ENCODE peak calls at places on chromosomes 13 and 19, in five cellular contexts. I is GM12878, R is stomach, O is SK-N-SH, X is K562. L is an unnamed sample.

GRCh38 chr19:40461669-40462221 is 3.8 kb downstream of the BLVRB start:
- DNase-seq in I (peak; percentile 61), R (no peak), O (no peak), X (no peak), L (no peak)

GRCh38 chr13:112067121-112067741 is at the start of gene SOX1:
- DNase-seq in I (no peak), R (no peak), O (no peak), X (no peak), L (no peak)

GRCh38 chr19:18063463-18063862 is 23.3 kb downstream of the IL12RB1 start:
- DNase-seq in I (no peak), R (no peak), O (peak; percentile 3), X (peak; percentile 65), L (no peak)

GRCh38 chr19:43562698-43563241 is 12.6 kb downstream of the XRCC1 start:
- DNase-seq in I (peak; percentile 91), R (peak; percentile 65), O (no peak), X (no peak), L (peak; percentile 38)

GRCh38 chr13:113581871-113582270 is 2.7 kb upstream of the TFDP1 start:
- DNase-seq in I (no peak), R (peak; percentile 2), O (no peak), X (no peak), L (no peak)

GRCh38 chr13:37068962-37069361 is 9.5 kb upstream of the SUPT20H start:
- DNase-seq in I (no peak), R (no peak), O (peak; percentile 21), X (peak; percentile 4), L (no peak)

GRCh38 chr19:58385313-58386165 is 1.5 kb upstream of the RPS5 start:
- DNase-seq in I (no peak), R (no peak), O (no peak), X (no peak), L (no peak)

GRCh38 chr13:40492511-40492910 is 173.9 kb downstream of the FOXO1 start:
- DNase-seq in I (no peak), R (no peak), O (no peak), X (no peak), L (no peak)

GRCh38 chr13:51967482-51968446 is 43.5 kb downstream of the ATP7B start:
- DNase-seq in I (no peak), R (no peak), O (no peak), X (no peak), L (no peak)

GRCh38 chr13:27792393-27793218 is at the start of gene GSX1:
- DNase-seq in I (no peak), R (peak; percentile 72), O (no peak), X (peak; percentile 21), L (peak; percentile 19)

GRCh38 chr19:32901504-32902161 is 32.1 kb upstream of the SLC7A9 start:
- DNase-seq in I (no peak), R (no peak), O (no peak), X (no peak), L (no peak)

GRCh38 chr13:26679945-26680516 is 80.6 kb downstream of the GPR12 start:
- DNase-seq in I (no peak), R (no peak), O (no peak), X (peak; percentile 2), L (no peak)

DNA sequence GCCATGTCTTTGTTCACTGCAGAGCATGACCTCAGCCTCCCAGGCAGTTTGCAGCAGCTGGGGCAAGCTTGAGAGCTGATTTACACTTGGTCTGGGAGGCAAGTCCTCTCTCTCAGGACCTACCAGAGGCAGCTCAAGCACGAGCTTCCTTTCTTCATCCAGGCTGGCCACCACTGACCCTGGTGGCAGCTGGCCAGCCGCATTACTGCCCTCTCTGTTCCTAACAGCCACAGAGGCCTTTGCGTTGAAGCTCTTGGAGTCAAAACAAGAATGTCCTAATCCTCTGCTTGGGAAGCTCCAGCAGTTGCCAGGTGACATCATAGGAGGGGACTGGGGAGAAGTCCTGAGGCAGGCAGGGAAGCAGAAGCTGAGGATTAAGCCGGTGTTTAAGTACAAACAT is 85.7 kb downstream of the NUFIP1 start:
- DNase-seq in I (no peak), R (peak; percentile 58), O (no peak), X (no peak), L (peak; percentile 87)
- TF ChIP-seq EP300 in I (no peak), R (peak; percentile 69), O (no peak), X (no peak), L (no peak)

DNA sequence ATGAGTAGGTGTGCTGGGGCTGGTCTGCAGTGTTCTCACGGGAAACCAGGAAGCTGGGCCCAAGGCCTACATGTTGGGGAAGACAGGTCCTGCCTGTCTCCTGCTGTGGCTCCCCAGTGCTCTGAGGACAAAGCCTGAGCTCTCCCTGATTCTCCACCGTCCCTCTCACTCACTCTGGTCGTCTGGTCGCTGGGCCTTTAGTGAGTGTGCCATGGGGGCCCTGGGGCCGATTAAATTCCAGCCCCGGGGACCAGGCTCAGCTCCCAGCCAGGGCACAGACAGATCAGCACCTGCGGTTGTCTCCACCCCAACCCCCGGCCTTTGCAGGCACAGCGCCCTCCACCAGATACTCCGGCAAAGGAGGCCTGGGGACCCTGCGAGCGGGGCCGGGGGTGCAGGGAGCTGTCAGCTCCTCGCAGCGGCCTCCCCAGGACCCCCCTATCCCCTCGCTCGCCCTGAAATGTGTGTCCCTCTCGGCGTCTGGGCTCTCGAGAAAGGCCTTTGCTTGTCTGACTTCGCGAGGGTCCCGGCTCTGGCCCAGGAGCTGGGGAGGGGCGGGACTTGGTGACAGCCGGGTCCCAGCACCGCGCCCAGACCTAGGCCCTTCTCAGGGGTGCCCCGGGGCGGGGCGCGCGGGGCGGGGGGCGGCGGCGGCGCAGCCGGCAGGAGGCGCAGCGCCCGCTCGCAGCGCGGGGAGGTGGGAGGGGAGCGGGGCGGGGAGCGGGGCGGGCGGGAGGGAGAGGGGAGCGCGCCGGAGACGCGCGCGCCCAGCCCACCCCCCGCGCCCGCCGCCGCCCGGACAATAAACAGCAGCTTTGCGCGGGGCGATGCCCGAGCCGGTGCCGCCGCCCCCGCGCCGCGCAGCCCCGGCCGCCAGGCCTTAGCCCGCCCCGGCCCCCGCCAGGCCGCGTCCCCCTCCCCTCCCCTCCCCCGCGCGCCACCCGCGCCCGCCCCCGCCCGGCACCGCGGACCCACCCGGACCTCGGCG is at the start of gene PALM:
- DNase-seq in I (no peak), R (peak; percentile 29), O (peak; percentile 90), X (peak; percentile 64), L (no peak)
- H3K4me3 ChIP-seq in I (no peak within 1 kb of the TSS), R (peak within 1 kb of the TSS; percentile 68), O (peak within 1 kb of the TSS; percentile 68), X (peak within 1 kb of the TSS; percentile 56), L (peak within 1 kb of the TSS; percentile 86)

DNA sequence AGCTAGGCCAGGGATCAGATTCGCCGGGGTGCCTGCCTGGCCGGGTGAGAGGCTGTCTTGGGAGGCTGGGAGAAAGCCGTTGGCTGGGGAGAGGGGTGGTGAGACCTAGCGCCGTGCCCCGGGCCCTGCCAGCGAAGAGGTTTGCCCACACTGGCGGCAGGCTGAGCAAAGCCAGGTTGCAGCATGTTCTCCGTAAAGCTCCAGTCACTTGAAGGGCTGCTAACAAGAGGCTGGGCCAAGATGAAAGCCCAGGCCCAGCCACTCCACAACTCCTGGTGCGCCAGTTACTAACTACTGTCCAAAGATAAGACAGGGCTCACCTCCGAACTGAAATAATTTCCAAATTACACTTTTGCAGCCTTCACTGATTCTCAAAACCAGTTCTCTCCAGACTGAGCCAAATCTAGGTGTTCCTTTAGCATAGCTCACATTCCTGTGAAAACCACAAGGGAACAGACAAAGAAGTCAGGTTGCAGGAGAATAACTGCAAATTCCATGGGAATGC is 16.3 kb downstream of the ELAVL1 start:
- DNase-seq in I (no peak), R (no peak), O (no peak), X (no peak), L (no peak)
- H3K36me3 ChIP-seq in I (peaks cover 50% of the 10 kb centered on the region), R (peaks cover 78% of the 10 kb centered on the region), O (peaks cover 52% of the 10 kb centered on the region), X (peaks cover 94% of the 10 kb centered on the region), L (no peaks in the 10 kb centered on the region)

GRCh38 chr19:10320602-10321416 is 5.0 kb upstream of the FDX2 start:
- DNase-seq in I (no peak), R (no peak), O (no peak), X (no peak), L (no peak)

GRCh38 chr19:10321417-10321797 is 5.6 kb upstream of the FDX2 start:
- DNase-seq in I (no peak), R (no peak), O (peak; percentile 22), X (no peak), L (no peak)

GRCh38 chr19:10318807-10319426 is 3.1 kb upstream of the FDX2 start:
- DNase-seq in I (no peak), R (no peak), O (no peak), X (no peak), L (no peak)

GRCh38 chr19:10325732-10326131 is 7.6 kb downstream of the RAVER1 start:
- DNase-seq in I (no peak), R (no peak), O (no peak), X (no peak), L (no peak)

DNA sequence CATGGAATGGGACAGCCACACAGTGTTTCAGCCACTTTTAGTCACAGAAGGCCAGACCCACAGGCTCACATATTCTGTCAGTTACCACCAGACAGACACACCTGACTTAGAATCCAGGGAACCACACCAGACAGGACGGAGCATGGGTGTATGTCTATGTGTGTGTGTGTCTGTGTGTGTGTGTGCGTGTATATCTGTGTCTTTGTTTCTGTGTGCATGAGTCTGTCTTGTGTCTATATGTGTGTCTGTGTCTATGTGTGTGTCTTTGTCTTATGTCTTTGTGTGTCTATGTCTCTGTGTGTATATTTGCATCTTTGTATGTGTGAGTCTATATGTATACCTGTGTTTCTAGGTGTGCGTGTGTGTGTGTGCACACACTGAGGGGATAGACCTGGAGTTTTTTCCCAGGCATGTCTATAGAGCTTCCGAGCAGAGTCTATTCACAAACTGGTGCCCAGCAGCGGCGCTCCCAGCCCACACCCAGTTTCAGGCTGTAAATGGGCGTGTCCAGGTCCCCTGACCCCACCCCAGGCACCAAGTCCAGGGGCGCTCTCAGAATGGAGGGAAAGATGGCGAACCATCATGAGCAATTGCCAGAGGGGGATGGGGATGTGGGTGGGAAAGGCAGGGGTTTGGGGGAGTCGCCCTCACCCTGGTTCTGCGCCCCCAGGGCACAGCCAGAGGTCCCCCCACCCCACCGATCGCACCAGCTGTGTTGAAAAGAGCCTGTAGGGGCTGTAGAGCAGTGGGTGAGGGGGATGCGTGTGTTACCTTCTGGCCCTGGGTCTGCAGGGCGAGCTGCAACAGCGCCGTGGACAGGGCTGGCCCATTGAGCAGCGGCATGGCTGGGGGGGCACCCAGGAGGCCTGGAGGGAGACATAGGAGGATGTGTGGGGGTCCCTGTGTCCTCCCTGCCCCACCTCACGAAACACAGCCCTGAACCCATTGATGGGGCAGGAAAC is 6.3 kb upstream of the FDX2 start:
- DNase-seq in I (no peak), R (no peak), O (peak; percentile 23), X (no peak), L (no peak)
- TF ChIP-seq EP300 in I (no peak), R (no peak), O (no peak), X (no peak), L (no peak)

DNA sequence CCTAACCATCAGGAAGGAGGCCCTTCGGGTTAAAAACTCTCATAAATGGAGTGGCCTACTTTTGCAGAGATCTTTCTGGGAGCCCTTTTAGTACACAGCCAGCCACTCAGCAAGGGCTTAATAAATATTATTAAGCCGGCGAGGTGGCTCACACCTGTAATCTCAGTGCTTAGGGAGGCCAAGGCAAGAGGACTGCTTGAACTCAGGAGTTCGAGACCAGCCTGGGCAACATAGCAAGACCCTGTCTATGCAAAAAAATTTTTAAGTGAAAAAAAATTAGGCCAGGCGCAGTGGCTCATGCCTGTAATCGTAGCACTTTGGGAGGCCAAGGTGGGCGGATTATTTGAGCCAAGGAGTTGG is 810 bp upstream of the KANK2 start:
- DNase-seq in I (no peak), R (no peak), O (no peak), X (no peak), L (no peak)
- H3K4me3 ChIP-seq in I (peak overlapping the region; percentile 97), R (peak overlapping the region; percentile 67), O (peak overlapping the region; percentile 80), X (peak overlapping the region; percentile 70), L (peak overlapping the region; percentile 60)

GRCh38 chr19:41687419-41687818 is 651 bp downstream of the CEACAM7 start:
- DNase-seq in I (no peak), R (no peak), O (no peak), X (no peak), L (no peak)
- H3K36me3 ChIP-seq in I (no peaks in the 10 kb centered on the region), R (no peaks in the 10 kb centered on the region), O (no peaks in the 10 kb centered on the region), X (no peaks in the 10 kb centered on the region), L (no peaks in the 10 kb centered on the region)

GRCh38 chr19:10288662-10289166 is 1.0 kb upstream of the ICAM5 start:
- DNase-seq in I (no peak), R (peak; percentile 37), O (peak; percentile 83), X (peak; percentile 97), L (no peak)
- TF ChIP-seq EP300 in I (no peak), R (no peak), O (no peak), X (no peak), L (no peak)